ENCODE peak calls at places on chromosomes 16 and 17, in six cellular contexts. X is MM.1S, H is SK-N-SH, J is HCT116, A is PC-3, G is neural progenitor cell. C is an unnamed sample. For H4K20me1, the result is how much of the 10 kb centered on the place peaks cover.

GRCh38 chr16:24986512-24987303 is 28.5 kb downstream of the ARHGAP17 start:
- DNase-seq in X (no peak), A (peak), H (no peak), G (no peak), J (no peak), C (peak)

GRCh38 chr16:89322381-89323119 is 105.0 kb downstream of the ZNF778 start:
- DNase-seq in J (no peak), X (no peak), G (peak), A (peak), H (peak), C (peak)

GRCh38 chr16:54334208-54334607 is 47.6 kb upstream of the IRX3 start:
- DNase-seq in G (no peak), J (no peak), A (peak), H (no peak), X (no peak), C (no peak)

GRCh38 chr17:81859906-81860755 is at the start of gene P4HB:
- DNase-seq in G (no peak), J (no peak), X (no peak), A (no peak), H (peak), C (peak)

GRCh38 chr17:74394977-74395376 is 27.7 kb downstream of the GPR142 start:
- DNase-seq in A (peak), X (no peak), H (no peak), G (no peak), J (no peak), C (no peak)

GRCh38 chr16:79665970-79666369 is 65.4 kb upstream of the MAF start:
- DNase-seq in G (no peak), X (no peak), H (no peak), A (no peak), J (no peak), C (no peak)

GRCh38 chr17:71975998-71976649 is 144.7 kb upstream of the SOX9 start:
- DNase-seq in J (no peak), A (peak), H (peak), X (no peak), G (peak), C (peak)

GRCh38 chr17:7313028-7313889 is 1.9 kb downstream of the GPS2 start:
- DNase-seq in A (peak), H (no peak), G (no peak), J (no peak), X (no peak), C (peak)

GRCh38 chr17:20926532-20926931 is 116.3 kb downstream of the USP22 start:
- DNase-seq in X (no peak), G (no peak), A (peak), J (no peak), H (no peak), C (peak)

DNA sequence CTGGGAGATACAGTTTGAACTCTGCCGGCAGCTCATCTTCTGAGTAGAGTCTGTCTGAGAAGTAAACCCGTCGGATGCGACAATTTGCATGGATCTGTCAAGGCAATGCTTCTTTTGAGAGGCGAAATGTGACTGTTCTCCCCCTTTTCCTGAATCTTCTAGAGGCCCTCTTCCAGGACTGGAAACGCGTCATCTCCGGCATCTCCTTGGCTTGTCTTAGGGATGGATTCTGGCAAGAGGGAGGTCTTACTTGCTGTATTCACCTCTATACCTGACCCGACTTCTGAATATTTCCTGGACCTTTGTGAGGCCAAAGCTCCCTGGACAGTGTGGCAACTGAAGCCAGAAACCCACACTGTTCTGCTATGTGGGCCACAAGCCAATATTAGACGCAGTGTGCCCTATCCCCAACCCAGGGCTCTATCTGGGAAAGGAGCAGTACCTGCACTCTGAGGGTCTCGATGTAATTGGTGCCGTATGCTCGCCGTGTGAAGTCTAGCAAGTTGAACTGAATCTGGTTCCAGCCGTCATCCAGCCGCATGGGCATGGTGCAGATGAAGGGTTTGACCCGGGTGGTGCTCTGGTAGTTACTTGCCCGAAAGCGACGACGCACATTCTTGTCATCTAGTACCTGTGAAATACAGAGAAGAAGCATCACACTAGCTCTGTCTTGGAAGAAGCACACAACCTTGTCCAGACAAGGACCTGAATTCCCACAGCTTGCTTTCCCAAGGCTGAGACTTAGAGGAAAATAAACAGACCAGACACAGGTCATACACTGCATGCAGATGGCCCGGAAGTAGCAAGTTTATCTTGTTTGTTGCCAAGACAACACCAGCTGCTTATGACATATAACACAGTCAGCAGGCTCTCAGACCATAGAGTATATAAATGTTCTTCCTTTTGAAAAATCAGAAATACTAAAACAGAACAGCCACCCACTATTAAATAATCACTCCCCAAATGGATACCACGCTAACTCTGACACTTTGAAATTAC is 14.1 kb downstream of the CFAP20 start:
- DNase-seq in J (no peak), A (no peak), G (no peak), H (peak), X (no peak), C (peak)
- H4K20me1 ChIP-seq in J (under half), A (under half), G (half or more), H (under half), X (under half), C (under half)

GRCh38 chr17:2295575-2295974 is 8.0 kb downstream of the SMG6 start:
- DNase-seq in J (no peak), H (no peak), X (no peak), A (no peak), G (no peak), C (peak)

GRCh38 chr17:2292100-2292499 is 11.5 kb downstream of the SMG6 start:
- DNase-seq in H (no peak), X (no peak), J (no peak), G (no peak), A (no peak), C (peak)

GRCh38 chr17:2289878-2290478 is 13.6 kb downstream of the SMG6 start:
- DNase-seq in A (peak), H (no peak), X (peak), J (no peak), G (no peak), C (peak)
- TF ChIP-seq EZH2phosphoT487 in A (no peak), H (no peak), X (no peak), J (no peak), G (no peak), C (no peak)

GRCh38 chr16:70703835-70704381 is 18.1 kb upstream of the MTSS2 start:
- DNase-seq in X (no peak), H (no peak), J (no peak), A (no peak), G (no peak), C (no peak)
- H3K9ac ChIP-seq in X (no peak), H (peak), J (no peak), A (no peak), G (no peak), C (peak)

GRCh38 chr17:35811759-35812158 is 2.5 kb downstream of the TAF15 start:
- DNase-seq in A (no peak), J (no peak), H (no peak), X (no peak), G (no peak), C (no peak)
- H4K20me1 ChIP-seq in A (under half), J (under half), H (half or more), X (under half), G (half or more), C (under half)

GRCh38 chr16:71666928-71667707 is 41.1 kb downstream of the MARVELD3 start:
- DNase-seq in J (no peak), A (peak), H (no peak), G (no peak), X (no peak), C (no peak)
- TF ChIP-seq EZH2phosphoT487 in J (no peak), A (no peak), H (no peak), G (no peak), X (no peak), C (no peak)

DNA sequence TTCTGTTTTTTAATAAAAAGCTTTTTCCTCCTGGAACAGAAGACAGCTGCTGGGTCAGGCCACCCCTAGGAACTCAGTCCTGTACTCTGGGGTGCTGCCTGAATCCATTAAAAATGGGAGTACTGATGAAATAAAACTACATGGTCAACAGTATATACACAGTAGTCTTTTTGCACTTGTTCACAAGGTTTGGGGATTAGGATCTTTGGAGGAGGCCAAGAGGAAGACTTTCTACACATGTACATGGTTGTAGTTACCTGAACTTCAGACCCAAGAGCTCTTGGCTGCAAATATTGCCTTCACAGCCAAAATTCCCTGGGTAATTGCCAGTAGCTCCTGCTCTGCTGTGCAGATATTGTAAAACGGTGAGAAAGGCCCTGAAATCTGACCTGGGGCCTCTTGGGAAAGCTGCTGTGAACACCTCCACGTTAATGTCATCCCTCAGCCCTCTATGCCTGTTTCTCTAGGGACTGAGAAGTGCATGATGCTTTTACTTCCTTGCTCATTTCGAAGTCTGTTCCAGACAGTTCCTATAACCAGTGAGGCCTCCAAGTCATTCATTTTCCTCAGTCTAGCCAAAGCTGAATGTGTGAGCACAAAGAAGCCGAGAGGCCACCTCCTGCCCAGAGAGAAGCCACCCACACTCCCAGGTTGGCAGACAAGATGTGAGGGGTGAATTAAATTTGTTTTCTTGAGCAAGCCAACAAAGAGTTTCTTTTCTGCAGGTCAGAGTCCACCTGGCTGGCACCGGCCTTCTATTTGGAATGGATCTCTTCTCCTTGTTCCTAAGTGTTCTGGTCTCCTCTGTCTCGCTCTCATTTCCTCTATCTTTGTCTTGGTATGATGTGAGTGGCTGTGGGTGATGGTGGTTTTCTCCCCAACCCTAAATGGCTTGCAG is 15.9 kb downstream of the ANKRD40 start:
- DNase-seq in A (peak), H (no peak), G (no peak), J (no peak), X (no peak), C (peak)
- H3K9ac ChIP-seq in A (peak), H (no peak), G (no peak), J (peak), X (no peak), C (peak)

GRCh38 chr16:1171001-1171400 is 18.1 kb downstream of the CACNA1H start:
- DNase-seq in H (no peak), J (no peak), G (no peak), X (no peak), A (no peak), C (no peak)

GRCh38 chr16:1167276-1168107 is 14.6 kb downstream of the CACNA1H start:
- DNase-seq in H (no peak), G (peak), J (no peak), A (no peak), X (no peak), C (no peak)

GRCh38 chr16:1170076-1170418 is 17.1 kb downstream of the CACNA1H start:
- DNase-seq in G (peak), J (no peak), A (no peak), X (no peak), H (no peak), C (no peak)

GRCh38 chr16:1169285-1170075 is 16.6 kb downstream of the CACNA1H start:
- DNase-seq in H (no peak), G (no peak), A (no peak), J (no peak), X (no peak), C (no peak)

DNA sequence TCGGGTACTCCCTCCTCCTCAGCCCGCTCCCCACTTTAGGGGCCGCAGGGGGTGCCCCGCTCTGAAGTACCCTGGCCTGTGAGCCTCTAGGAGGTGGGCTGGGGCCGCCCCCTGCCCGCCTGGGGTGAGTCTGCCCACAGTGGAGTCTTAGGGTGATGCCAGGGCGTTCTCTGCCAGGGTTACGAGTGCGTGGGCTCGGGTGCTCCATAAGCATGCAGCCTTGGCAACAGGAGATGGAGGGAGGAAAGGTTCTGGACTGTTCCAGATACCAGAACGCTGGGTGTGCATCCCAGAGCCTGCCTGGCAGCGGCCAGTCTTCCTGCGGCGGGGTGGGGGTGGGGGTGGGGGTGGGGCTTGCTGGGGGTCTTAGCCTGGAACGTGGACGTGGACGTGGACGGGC is 15.9 kb downstream of the CACNA1H start:
- DNase-seq in H (no peak), X (no peak), J (no peak), A (no peak), G (no peak), C (no peak)
- H4K20me1 ChIP-seq in H (under half), X (under half), J (under half), A (under half), G (half or more), C (under half)

GRCh38 chr16:10740000-10740844 is 3.4 kb upstream of the NUBP1 start:
- DNase-seq in A (no peak), X (no peak), J (no peak), H (no peak), G (no peak), C (no peak)
- TF ChIP-seq EZH2phosphoT487 in A (no peak), X (no peak), J (no peak), H (no peak), G (no peak), C (no peak)

GRCh38 chr17:49742256-49742655 is 21.7 kb downstream of the FAM117A start:
- DNase-seq in J (no peak), H (no peak), A (no peak), G (no peak), X (peak), C (no peak)

GRCh38 chr17:49748223-49748622 is 15.7 kb downstream of the FAM117A start:
- DNase-seq in H (no peak), G (no peak), X (peak), A (no peak), J (no peak), C (no peak)

GRCh38 chr17:49746791-49747490 is 17.0 kb downstream of the FAM117A start:
- DNase-seq in X (peak), A (no peak), J (no peak), G (no peak), H (no peak), C (no peak)

GRCh38 chr17:49747632-49748031 is 16.3 kb downstream of the FAM117A start:
- DNase-seq in J (no peak), H (no peak), A (no peak), G (no peak), X (no peak), C (no peak)

GRCh38 chr17:49745175-49746139 is 18.5 kb downstream of the FAM117A start:
- DNase-seq in G (no peak), X (no peak), H (no peak), J (no peak), A (no peak), C (no peak)
- H3K9ac ChIP-seq in G (no peak), X (peak), H (no peak), J (no peak), A (no peak), C (no peak)